ENCODE peak calls at places on chromosomes 5 and 9, in nine cellular contexts. Z is naive thymus-derived CD4-positive, alpha-beta T cell; W is activated effector memory CD4-positive, alpha-beta T cell treated with Interleukin-2 at 50 U/mL for 16 hours; A is type B pancreatic cell; K is NCI-H2171; U is fibroblast of mammary gland; S is nephron progenitor cell; V is effector CD4-positive, alpha-beta T cell; R is foreskin fibroblast. T is an unnamed sample.

GRCh38 chr5:103346162-103346748 is 87.7 kb downstream of the MACIR start:
- DNase-seq in Z (no peak), W (no peak), A (no peak), K (no peak), U (no peak), S (no peak), V (no peak), R (no peak), T (no peak)

GRCh38 chr5:160511280-160511929 is 89.8 kb downstream of the PTTG1 start:
- DNase-seq in Z (no peak), W (no peak), A (no peak), K (no peak), U (no peak), S (no peak), V (no peak), R (no peak), T (no peak)

GRCh38 chr5:60960591-60960990 is 15.6 kb downstream of the NDUFAF2 start:
- DNase-seq in Z (peak), W (no peak), A (no peak), K (no peak), U (peak), S (no peak), V (no peak), R (peak), T (no peak)

GRCh38 chr9:27394826-27395201 is 97.9 kb upstream of the EQTN start:
- DNase-seq in Z (no peak), W (no peak), A (no peak), K (no peak), U (no peak), S (no peak), V (no peak), R (no peak), T (no peak)

GRCh38 chr5:106843812-106844416 is 826.8 kb downstream of the EFNA5 start:
- DNase-seq in Z (no peak), W (no peak), A (no peak), K (no peak), U (peak), S (no peak), V (no peak), R (peak), T (peak)

GRCh38 chr9:90795084-90795483 is 6.5 kb upstream of the SYK start:
- DNase-seq in Z (no peak), W (no peak), A (no peak), K (no peak), U (no peak), S (no peak), V (no peak), R (no peak), T (no peak)

GRCh38 chr9:134192311-134192950 is 28.1 kb upstream of the RNU6ATAC start:
- DNase-seq in Z (no peak), W (no peak), A (no peak), K (no peak), U (no peak), S (no peak), V (no peak), R (no peak), T (no peak)

GRCh38 chr5:135835766-135836165 is 1.3 kb downstream of the SLC25A48 start:
- DNase-seq in Z (no peak), W (no peak), A (peak), K (no peak), U (no peak), S (no peak), V (no peak), R (no peak), T (no peak)

GRCh38 chr5:55911784-55912653 is 60.9 kb downstream of the IL31RA start:
- DNase-seq in Z (no peak), W (no peak), A (no peak), K (no peak), U (no peak), S (no peak), V (no peak), R (peak), T (no peak)

GRCh38 chr9:135614821-135615665 is 24.3 kb downstream of the GLT6D1 start:
- DNase-seq in Z (no peak), W (no peak), A (peak), K (no peak), U (no peak), S (no peak), V (no peak), R (no peak), T (no peak)

GRCh38 chr5:165559645-165560044 is 2054.2 kb downstream of the MAT2B start:
- DNase-seq in Z (no peak), W (no peak), A (no peak), K (no peak), U (no peak), S (no peak), V (no peak), R (no peak), T (no peak)

GRCh38 chr9:96680812-96681499 is 25.8 kb upstream of the PRXL2C start:
- DNase-seq in Z (no peak), W (no peak), A (no peak), K (no peak), U (no peak), S (no peak), V (no peak), R (no peak), T (no peak)

GRCh38 chr9:92094655-92095054 is 20.6 kb downstream of the SPTLC1 start:
- DNase-seq in Z (no peak), W (no peak), A (no peak), K (no peak), U (peak), S (no peak), V (no peak), R (peak), T (no peak)

GRCh38 chr5:178993236-178993765 is 1.8 kb downstream of the GRM6 start:
- DNase-seq in Z (no peak), W (no peak), A (no peak), K (no peak), U (no peak), S (no peak), V (no peak), R (no peak), T (no peak)

GRCh38 chr9:1962588-1963134 is 52.5 kb upstream of the SMARCA2 start:
- DNase-seq in Z (no peak), W (no peak), A (no peak), K (no peak), U (no peak), S (no peak), V (no peak), R (no peak), T (no peak)

GRCh38 chr5:104815212-104815611 is 1252.6 kb upstream of the NUDT12 start:
- DNase-seq in Z (no peak), W (no peak), A (no peak), K (no peak), U (no peak), S (no peak), V (no peak), R (no peak), T (no peak)

GRCh38 chr5:154162475-154163217 is 27.9 kb upstream of the GALNT10 start:
- DNase-seq in Z (no peak), W (no peak), A (no peak), K (peak), U (peak), S (peak), V (no peak), R (peak), T (no peak)

GRCh38 chr5:141369994-141370848 is at the start of gene PCDHGB3:
- DNase-seq in Z (peak), W (peak), A (no peak), K (no peak), U (peak), S (no peak), V (no peak), R (peak), T (no peak)

GRCh38 chr5:140725799-140726471 is 25.7 kb downstream of the ZMAT2 start:
- DNase-seq in Z (peak), W (peak), A (peak), K (no peak), U (peak), S (peak), V (peak), R (peak), T (peak)

GRCh38 chr9:69822091-69822750 is 1.6 kb downstream of the CFAP95 start:
- DNase-seq in Z (no peak), W (no peak), A (no peak), K (no peak), U (peak), S (no peak), V (no peak), R (peak), T (peak)

GRCh38 chr5:126673477-126673876 is 72.7 kb downstream of the PHAX start:
- DNase-seq in Z (no peak), W (no peak), A (no peak), K (no peak), U (no peak), S (no peak), V (no peak), R (no peak), T (no peak)

GRCh38 chr5:137310051-137310730 is 188.9 kb downstream of the SPOCK1 start:
- DNase-seq in Z (no peak), W (no peak), A (no peak), K (no peak), U (peak), S (no peak), V (no peak), R (peak), T (peak)